ENCODE peak calls at places on chromosomes 1 and 21, in eight cellular contexts. One of them, this sample, is unnamed.

GRCh38 chr1:201905234-201905890 is 16.7 kb downstream of the SHISA4 start:
- DNase-seq in HL-60: no peak
- DNase-seq in HFF-Myc: no peak
- DNase-seq in AG10803: no peak
- DNase-seq in tibial artery: no peak
- DNase-seq in A673: no peak
- DNase-seq in fibroblast of lung: no peak
- DNase-seq in fibroblast of pulmonary artery: no peak
- DNase-seq in this sample: no peak

GRCh38 chr1:67285780-67286488 is 21.7 kb upstream of the IL12RB2 start:
- DNase-seq in HL-60: no peak
- DNase-seq in HFF-Myc: no peak
- DNase-seq in AG10803: no peak
- DNase-seq in tibial artery: no peak
- DNase-seq in A673: no peak
- DNase-seq in fibroblast of lung: peak
- DNase-seq in fibroblast of pulmonary artery: no peak
- DNase-seq in this sample: no peak

GRCh38 chr21:35367558-35367957 is 318.5 kb upstream of the RUNX1 start:
- DNase-seq in HL-60: no peak
- DNase-seq in HFF-Myc: no peak
- DNase-seq in AG10803: no peak
- DNase-seq in tibial artery: no peak
- DNase-seq in A673: no peak
- DNase-seq in fibroblast of lung: no peak
- DNase-seq in fibroblast of pulmonary artery: no peak
- DNase-seq in this sample: no peak

GRCh38 chr1:61175976-61176375 is 93.6 kb downstream of the NFIA start:
- DNase-seq in HL-60: no peak
- DNase-seq in HFF-Myc: no peak
- DNase-seq in AG10803: no peak
- DNase-seq in tibial artery: no peak
- DNase-seq in A673: no peak
- DNase-seq in fibroblast of lung: no peak
- DNase-seq in fibroblast of pulmonary artery: no peak
- DNase-seq in this sample: no peak

GRCh38 chr1:33374336-33375105 is 53.6 kb upstream of the A3GALT2 start:
- DNase-seq in HL-60: no peak
- DNase-seq in HFF-Myc: no peak
- DNase-seq in AG10803: no peak
- DNase-seq in tibial artery: no peak
- DNase-seq in A673: no peak
- DNase-seq in fibroblast of lung: peak
- DNase-seq in fibroblast of pulmonary artery: peak
- DNase-seq in this sample: peak

GRCh38 chr1:219669042-219669441 is 56.1 kb upstream of the ZC3H11B start:
- DNase-seq in HL-60: no peak
- DNase-seq in HFF-Myc: no peak
- DNase-seq in AG10803: no peak
- DNase-seq in tibial artery: no peak
- DNase-seq in A673: no peak
- DNase-seq in fibroblast of lung: no peak
- DNase-seq in fibroblast of pulmonary artery: no peak
- DNase-seq in this sample: no peak

GRCh38 chr1:26915204-26915842 is 1.5 kb upstream of the NR0B2 start:
- DNase-seq in HL-60: no peak
- DNase-seq in HFF-Myc: no peak
- DNase-seq in AG10803: no peak
- DNase-seq in tibial artery: no peak
- DNase-seq in A673: no peak
- DNase-seq in fibroblast of lung: no peak
- DNase-seq in fibroblast of pulmonary artery: no peak
- DNase-seq in this sample: no peak

GRCh38 chr21:17461582-17461981 is 51.3 kb upstream of the CXADR start:
- DNase-seq in HL-60: no peak
- DNase-seq in HFF-Myc: no peak
- DNase-seq in AG10803: peak
- DNase-seq in tibial artery: no peak
- DNase-seq in A673: no peak
- DNase-seq in fibroblast of lung: peak
- DNase-seq in fibroblast of pulmonary artery: peak
- DNase-seq in this sample: peak

GRCh38 chr1:163069142-163069541 is at the start of gene RGS4:
- DNase-seq in HL-60: no peak
- DNase-seq in HFF-Myc: peak
- DNase-seq in AG10803: peak
- DNase-seq in tibial artery: peak
- DNase-seq in A673: peak
- DNase-seq in fibroblast of lung: peak
- DNase-seq in fibroblast of pulmonary artery: peak
- DNase-seq in this sample: peak

GRCh38 chr21:33839167-33839716 is 76.4 kb downstream of the ATP5PO start:
- DNase-seq in HL-60: no peak
- DNase-seq in HFF-Myc: no peak
- DNase-seq in AG10803: no peak
- DNase-seq in tibial artery: no peak
- DNase-seq in A673: no peak
- DNase-seq in fibroblast of lung: no peak
- DNase-seq in fibroblast of pulmonary artery: no peak
- DNase-seq in this sample: no peak

GRCh38 chr1:54012008-54012325 is 6.0 kb downstream of the LDLRAD1 start:
- DNase-seq in HL-60: no peak
- DNase-seq in HFF-Myc: no peak
- DNase-seq in AG10803: no peak
- DNase-seq in tibial artery: peak
- DNase-seq in A673: no peak
- DNase-seq in fibroblast of lung: no peak
- DNase-seq in fibroblast of pulmonary artery: no peak
- DNase-seq in this sample: no peak

GRCh38 chr1:156356875-156357534 is 12.0 kb upstream of the RHBG start:
- DNase-seq in HL-60: peak
- DNase-seq in HFF-Myc: no peak
- DNase-seq in AG10803: no peak
- DNase-seq in tibial artery: no peak
- DNase-seq in A673: peak
- DNase-seq in fibroblast of lung: no peak
- DNase-seq in fibroblast of pulmonary artery: peak
- DNase-seq in this sample: no peak

GRCh38 chr1:234495231-234495990 is 16.4 kb upstream of the TARBP1 start:
- DNase-seq in HL-60: no peak
- DNase-seq in HFF-Myc: no peak
- DNase-seq in AG10803: peak
- DNase-seq in tibial artery: no peak
- DNase-seq in A673: peak
- DNase-seq in fibroblast of lung: peak
- DNase-seq in fibroblast of pulmonary artery: peak
- DNase-seq in this sample: peak

GRCh38 chr21:36791695-36792451 is 93.0 kb downstream of the SIM2 start:
- DNase-seq in HL-60: no peak
- DNase-seq in HFF-Myc: no peak
- DNase-seq in AG10803: no peak
- DNase-seq in tibial artery: no peak
- DNase-seq in A673: no peak
- DNase-seq in fibroblast of lung: no peak
- DNase-seq in fibroblast of pulmonary artery: no peak
- DNase-seq in this sample: no peak

GRCh38 chr1:17630048-17630830 is 90.7 kb downstream of the ARHGEF10L start:
- DNase-seq in HL-60: peak
- DNase-seq in HFF-Myc: no peak
- DNase-seq in AG10803: peak
- DNase-seq in tibial artery: peak
- DNase-seq in A673: no peak
- DNase-seq in fibroblast of lung: no peak
- DNase-seq in fibroblast of pulmonary artery: peak
- DNase-seq in this sample: peak

GRCh38 chr1:189500777-189501176 is 976.9 kb downstream of the BRINP3 start:
- DNase-seq in HL-60: no peak
- DNase-seq in HFF-Myc: no peak
- DNase-seq in AG10803: no peak
- DNase-seq in tibial artery: no peak
- DNase-seq in A673: no peak
- DNase-seq in fibroblast of lung: peak
- DNase-seq in fibroblast of pulmonary artery: no peak
- DNase-seq in this sample: no peak

GRCh38 chr1:60727553-60727952 is 354.8 kb upstream of the NFIA start:
- DNase-seq in HL-60: no peak
- DNase-seq in HFF-Myc: no peak
- DNase-seq in AG10803: no peak
- DNase-seq in tibial artery: no peak
- DNase-seq in A673: no peak
- DNase-seq in fibroblast of lung: no peak
- DNase-seq in fibroblast of pulmonary artery: no peak
- DNase-seq in this sample: no peak

GRCh38 chr1:116874622-116875277 is 35.0 kb upstream of the PTGFRN start:
- DNase-seq in HL-60: no peak
- DNase-seq in HFF-Myc: no peak
- DNase-seq in AG10803: peak
- DNase-seq in tibial artery: no peak
- DNase-seq in A673: no peak
- DNase-seq in fibroblast of lung: peak
- DNase-seq in fibroblast of pulmonary artery: peak
- DNase-seq in this sample: peak

GRCh38 chr1:38502772-38503171 is 356.8 kb downstream of the RRAGC start:
- DNase-seq in HL-60: no peak
- DNase-seq in HFF-Myc: no peak
- DNase-seq in AG10803: peak
- DNase-seq in tibial artery: no peak
- DNase-seq in A673: no peak
- DNase-seq in fibroblast of lung: peak
- DNase-seq in fibroblast of pulmonary artery: no peak
- DNase-seq in this sample: no peak

GRCh38 chr1:181179980-181180964 is 91.8 kb downstream of the IER5 start:
- DNase-seq in HL-60: peak
- DNase-seq in HFF-Myc: peak
- DNase-seq in AG10803: peak
- DNase-seq in tibial artery: no peak
- DNase-seq in A673: no peak
- DNase-seq in fibroblast of lung: peak
- DNase-seq in fibroblast of pulmonary artery: peak
- DNase-seq in this sample: peak

GRCh38 chr1:203522237-203522636 is 28.3 kb downstream of the OPTC start:
- DNase-seq in HL-60: no peak
- DNase-seq in HFF-Myc: no peak
- DNase-seq in AG10803: no peak
- DNase-seq in tibial artery: no peak
- DNase-seq in A673: peak
- DNase-seq in fibroblast of lung: peak
- DNase-seq in fibroblast of pulmonary artery: no peak
- DNase-seq in this sample: no peak

GRCh38 chr21:23968722-23969647 is 1638.3 kb downstream of the MRPL39 start:
- DNase-seq in HL-60: peak
- DNase-seq in HFF-Myc: peak
- DNase-seq in AG10803: no peak
- DNase-seq in tibial artery: no peak
- DNase-seq in A673: peak
- DNase-seq in fibroblast of lung: peak
- DNase-seq in fibroblast of pulmonary artery: peak
- DNase-seq in this sample: peak
- H3K4me3 ChIP-seq in HL-60: no peak
- H3K4me3 ChIP-seq in HFF-Myc: no peak
- H3K4me3 ChIP-seq in AG10803: no peak
- H3K4me3 ChIP-seq in tibial artery: no peak
- H3K4me3 ChIP-seq in A673: no peak
- H3K4me3 ChIP-seq in fibroblast of lung: no peak
- H3K4me3 ChIP-seq in fibroblast of pulmonary artery: no peak
- H3K4me3 ChIP-seq in this sample: no peak

DNA sequence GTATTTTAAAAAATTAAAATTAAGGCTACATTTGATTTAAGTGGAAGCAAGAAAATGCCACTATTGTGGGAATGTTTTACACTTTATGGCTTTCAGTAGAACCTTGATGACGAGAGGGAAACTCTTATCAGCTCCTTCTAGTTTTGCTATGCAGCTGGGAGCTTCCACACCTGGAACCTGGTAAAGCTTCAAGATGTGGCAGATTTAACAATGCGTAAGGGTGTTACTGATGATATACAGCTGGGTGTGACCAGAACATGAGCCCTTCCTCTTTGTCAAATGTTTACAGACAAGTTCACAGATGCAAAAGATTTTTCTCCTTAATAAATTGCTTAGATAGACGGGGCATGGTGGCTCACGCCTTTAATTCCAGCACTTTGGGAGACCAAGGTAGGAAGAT is 20.3 kb downstream of the TTC13 start:
- DNase-seq in HL-60: no peak
- DNase-seq in HFF-Myc: no peak
- DNase-seq in AG10803: no peak
- DNase-seq in tibial artery: no peak
- DNase-seq in A673: no peak
- DNase-seq in fibroblast of lung: no peak
- DNase-seq in fibroblast of pulmonary artery: no peak
- DNase-seq in this sample: no peak
- TF ChIP-seq CTCF in HL-60: no peak
- TF ChIP-seq CTCF in HFF-Myc: no peak
- TF ChIP-seq CTCF in AG10803: no peak
- TF ChIP-seq CTCF in tibial artery: no peak
- TF ChIP-seq CTCF in A673: no peak
- TF ChIP-seq CTCF in fibroblast of lung: no peak
- TF ChIP-seq CTCF in fibroblast of pulmonary artery: no peak
- TF ChIP-seq CTCF in this sample: no peak

DNA sequence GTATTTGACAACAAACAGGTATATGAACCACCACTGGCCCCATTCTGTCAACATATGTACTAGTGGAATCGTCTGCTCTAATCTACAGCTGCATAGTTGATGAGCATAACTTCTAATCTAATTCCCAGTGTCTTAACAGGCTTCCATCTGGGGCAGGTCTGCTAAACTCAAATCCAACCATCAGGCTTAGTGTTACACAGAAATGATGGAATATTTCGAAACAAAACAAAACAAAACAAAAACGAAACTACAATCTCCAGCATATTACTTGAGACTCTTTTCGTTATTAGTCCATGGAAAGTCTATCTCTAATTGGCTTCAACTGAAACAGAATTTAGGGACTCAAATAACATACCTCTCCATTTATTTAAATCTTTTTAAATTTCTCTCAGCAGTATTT is 37.6 kb downstream of the DIPK1A start:
- DNase-seq in HL-60: no peak
- DNase-seq in HFF-Myc: no peak
- DNase-seq in AG10803: peak
- DNase-seq in tibial artery: no peak
- DNase-seq in A673: peak
- DNase-seq in fibroblast of lung: no peak
- DNase-seq in fibroblast of pulmonary artery: no peak
- DNase-seq in this sample: peak
- H3K4me3 ChIP-seq in HL-60: no peak
- H3K4me3 ChIP-seq in HFF-Myc: no peak
- H3K4me3 ChIP-seq in AG10803: peak
- H3K4me3 ChIP-seq in tibial artery: no peak
- H3K4me3 ChIP-seq in A673: no peak
- H3K4me3 ChIP-seq in fibroblast of lung: no peak
- H3K4me3 ChIP-seq in fibroblast of pulmonary artery: no peak
- H3K4me3 ChIP-seq in this sample: no peak

DNA sequence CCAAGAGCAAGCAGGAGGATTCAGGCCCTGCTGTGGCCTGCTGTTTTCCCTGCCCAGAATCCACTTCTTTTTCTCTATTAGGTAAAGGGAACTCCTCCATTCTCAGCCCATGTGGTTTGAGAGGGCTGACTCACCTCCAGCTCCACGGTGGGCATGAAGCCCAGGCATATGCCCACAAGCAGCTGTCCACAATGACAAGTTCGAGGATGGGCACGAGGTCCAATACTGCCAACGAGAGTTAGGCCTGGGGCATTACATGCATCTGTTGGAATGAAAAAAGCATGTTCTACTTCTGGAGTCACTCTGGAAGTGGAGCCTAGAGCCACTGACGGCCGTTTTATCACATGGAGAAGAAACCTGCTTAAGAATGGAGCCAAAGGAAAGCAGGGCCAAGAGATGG is 20.1 kb downstream of the TSPAN2 start:
- DNase-seq in HL-60: no peak
- DNase-seq in HFF-Myc: no peak
- DNase-seq in AG10803: peak
- DNase-seq in tibial artery: peak
- DNase-seq in A673: no peak
- DNase-seq in fibroblast of lung: peak
- DNase-seq in fibroblast of pulmonary artery: no peak
- DNase-seq in this sample: peak
- TF ChIP-seq CTCF in HL-60: no peak
- TF ChIP-seq CTCF in HFF-Myc: no peak
- TF ChIP-seq CTCF in AG10803: no peak
- TF ChIP-seq CTCF in tibial artery: no peak
- TF ChIP-seq CTCF in A673: no peak
- TF ChIP-seq CTCF in fibroblast of lung: no peak
- TF ChIP-seq CTCF in fibroblast of pulmonary artery: no peak
- TF ChIP-seq CTCF in this sample: no peak

This sample was measured in fibroblast of mammary gland.